ENCODE peak calls at places on chromosomes 13 and 19, in seven cellular contexts. One of them, this sample, is unnamed.

GRCh38 chr19:16419671-16420394 is 51.9 kb downstream of the EPS15L1 start:
- DNase-seq in endothelial cell: no peak
- DNase-seq in lung: no peak
- DNase-seq in transverse colon: no peak
- DNase-seq in OCI-LY7: no peak
- DNase-seq in GM06990: no peak
- DNase-seq in esophagus squamous epithelium: no peak
- DNase-seq in this sample: no peak

GRCh38 chr13:84543976-84544375 is 661.7 kb upstream of the SLITRK1 start:
- DNase-seq in endothelial cell: no peak
- DNase-seq in lung: no peak
- DNase-seq in transverse colon: no peak
- DNase-seq in OCI-LY7: no peak
- DNase-seq in GM06990: no peak
- DNase-seq in esophagus squamous epithelium: no peak
- DNase-seq in this sample: no peak

GRCh38 chr13:41364043-41364442 is 53.0 kb downstream of the NAA16 start:
- DNase-seq in endothelial cell: no peak
- DNase-seq in lung: no peak
- DNase-seq in transverse colon: no peak
- DNase-seq in OCI-LY7: no peak
- DNase-seq in GM06990: no peak
- DNase-seq in esophagus squamous epithelium: no peak
- DNase-seq in this sample: no peak

GRCh38 chr13:112510002-112510780 is 77.8 kb downstream of the TUBGCP3 start:
- DNase-seq in endothelial cell: peak; percentile 53
- DNase-seq in lung: peak; percentile 46
- DNase-seq in transverse colon: no peak
- DNase-seq in OCI-LY7: peak; percentile 24
- DNase-seq in GM06990: no peak
- DNase-seq in esophagus squamous epithelium: no peak
- DNase-seq in this sample: peak; percentile 49

GRCh38 chr19:17751912-17752273 is 616 bp downstream of the FCHO1 start:
- DNase-seq in endothelial cell: no peak
- DNase-seq in lung: no peak
- DNase-seq in transverse colon: no peak
- DNase-seq in OCI-LY7: no peak
- DNase-seq in GM06990: no peak
- DNase-seq in esophagus squamous epithelium: no peak
- DNase-seq in this sample: no peak

GRCh38 chr19:16449330-16449961 is 22.3 kb downstream of the EPS15L1 start:
- DNase-seq in endothelial cell: no peak
- DNase-seq in lung: no peak
- DNase-seq in transverse colon: no peak
- DNase-seq in OCI-LY7: peak; percentile 71
- DNase-seq in GM06990: peak; percentile 72
- DNase-seq in esophagus squamous epithelium: no peak
- DNase-seq in this sample: no peak

GRCh38 chr13:63517376-63517775 is 2101.7 kb upstream of the PCDH20 start:
- DNase-seq in endothelial cell: no peak
- DNase-seq in lung: no peak
- DNase-seq in transverse colon: no peak
- DNase-seq in OCI-LY7: no peak
- DNase-seq in GM06990: no peak
- DNase-seq in esophagus squamous epithelium: no peak
- DNase-seq in this sample: no peak

GRCh38 chr19:18883530-18884304 is 12.2 kb downstream of the CERS1 start:
- DNase-seq in endothelial cell: no peak
- DNase-seq in lung: no peak
- DNase-seq in transverse colon: peak; percentile 62
- DNase-seq in OCI-LY7: no peak
- DNase-seq in GM06990: no peak
- DNase-seq in esophagus squamous epithelium: no peak
- DNase-seq in this sample: no peak

GRCh38 chr13:41311607-41312500 is 787 bp downstream of the NAA16 start:
- DNase-seq in endothelial cell: peak; percentile 48
- DNase-seq in lung: peak; percentile 38
- DNase-seq in transverse colon: peak; percentile 53
- DNase-seq in OCI-LY7: peak; percentile 75
- DNase-seq in GM06990: peak; percentile 72
- DNase-seq in esophagus squamous epithelium: no peak
- DNase-seq in this sample: peak; percentile 50

GRCh38 chr13:45451282-45451681 is 13.5 kb upstream of the COG3 start:
- DNase-seq in endothelial cell: no peak
- DNase-seq in lung: no peak
- DNase-seq in transverse colon: no peak
- DNase-seq in OCI-LY7: no peak
- DNase-seq in GM06990: no peak
- DNase-seq in esophagus squamous epithelium: no peak
- DNase-seq in this sample: no peak

GRCh38 chr13:39527961-39528720 is 74.9 kb downstream of the LHFPL6 start:
- DNase-seq in endothelial cell: no peak
- DNase-seq in lung: no peak
- DNase-seq in transverse colon: no peak
- DNase-seq in OCI-LY7: no peak
- DNase-seq in GM06990: no peak
- DNase-seq in esophagus squamous epithelium: no peak
- DNase-seq in this sample: no peak

GRCh38 chr13:28409648-28410047 is 85.3 kb downstream of the FLT1 start:
- DNase-seq in endothelial cell: no peak
- DNase-seq in lung: no peak
- DNase-seq in transverse colon: no peak
- DNase-seq in OCI-LY7: no peak
- DNase-seq in GM06990: no peak
- DNase-seq in esophagus squamous epithelium: no peak
- DNase-seq in this sample: no peak

GRCh38 chr13:52644108-52644507 is 1.9 kb downstream of the HNRNPA1L2 start:
- DNase-seq in endothelial cell: no peak
- DNase-seq in lung: no peak
- DNase-seq in transverse colon: no peak
- DNase-seq in OCI-LY7: no peak
- DNase-seq in GM06990: no peak
- DNase-seq in esophagus squamous epithelium: no peak
- DNase-seq in this sample: no peak

GRCh38 chr13:44283598-44283997 is 90.0 kb upstream of the SERP2 start:
- DNase-seq in endothelial cell: no peak
- DNase-seq in lung: no peak
- DNase-seq in transverse colon: no peak
- DNase-seq in OCI-LY7: no peak
- DNase-seq in GM06990: no peak
- DNase-seq in esophagus squamous epithelium: no peak
- DNase-seq in this sample: no peak

GRCh38 chr19:33347300-33347699 is 26.2 kb upstream of the CEBPG start:
- DNase-seq in endothelial cell: no peak
- DNase-seq in lung: no peak
- DNase-seq in transverse colon: no peak
- DNase-seq in OCI-LY7: no peak
- DNase-seq in GM06990: no peak
- DNase-seq in esophagus squamous epithelium: no peak
- DNase-seq in this sample: no peak

GRCh38 chr13:76667551-76667950 is 218.7 kb downstream of the KCTD12 start:
- DNase-seq in endothelial cell: no peak
- DNase-seq in lung: no peak
- DNase-seq in transverse colon: no peak
- DNase-seq in OCI-LY7: no peak
- DNase-seq in GM06990: no peak
- DNase-seq in esophagus squamous epithelium: no peak
- DNase-seq in this sample: no peak

GRCh38 chr13:28637714-28638355 is 21.1 kb upstream of the POMP start:
- DNase-seq in endothelial cell: no peak
- DNase-seq in lung: no peak
- DNase-seq in transverse colon: no peak
- DNase-seq in OCI-LY7: peak; percentile 40
- DNase-seq in GM06990: peak; percentile 39
- DNase-seq in esophagus squamous epithelium: no peak
- DNase-seq in this sample: no peak

GRCh38 chr19:30879225-30879624 is 470.0 kb downstream of the TSHZ3 start:
- DNase-seq in endothelial cell: no peak
- DNase-seq in lung: no peak
- DNase-seq in transverse colon: no peak
- DNase-seq in OCI-LY7: no peak
- DNase-seq in GM06990: no peak
- DNase-seq in esophagus squamous epithelium: no peak
- DNase-seq in this sample: no peak

GRCh38 chr13:109357751-109358150 is 428.6 kb downstream of the IRS2 start:
- DNase-seq in endothelial cell: no peak
- DNase-seq in lung: no peak
- DNase-seq in transverse colon: no peak
- DNase-seq in OCI-LY7: no peak
- DNase-seq in GM06990: no peak
- DNase-seq in esophagus squamous epithelium: no peak
- DNase-seq in this sample: no peak

GRCh38 chr13:78602561-78603239 is 652 bp downstream of the POU4F1 start:
- DNase-seq in endothelial cell: no peak
- DNase-seq in lung: no peak
- DNase-seq in transverse colon: no peak
- DNase-seq in OCI-LY7: peak; percentile 23
- DNase-seq in GM06990: peak; percentile 36
- DNase-seq in esophagus squamous epithelium: no peak
- DNase-seq in this sample: no peak

GRCh38 chr13:112106467-112107141 is 39.7 kb downstream of the SOX1 start:
- DNase-seq in endothelial cell: no peak
- DNase-seq in lung: no peak
- DNase-seq in transverse colon: no peak
- DNase-seq in OCI-LY7: no peak
- DNase-seq in GM06990: no peak
- DNase-seq in esophagus squamous epithelium: no peak
- DNase-seq in this sample: no peak

GRCh38 chr13:20494656-20495055 is 31.0 kb downstream of the CRYL1 start:
- DNase-seq in endothelial cell: no peak
- DNase-seq in lung: no peak
- DNase-seq in transverse colon: no peak
- DNase-seq in OCI-LY7: no peak
- DNase-seq in GM06990: no peak
- DNase-seq in esophagus squamous epithelium: no peak
- DNase-seq in this sample: no peak

GRCh38 chr13:110907951-110908898 is 6.6 kb downstream of the ANKRD10 start:
- DNase-seq in endothelial cell: no peak
- DNase-seq in lung: no peak
- DNase-seq in transverse colon: peak; percentile 78
- DNase-seq in OCI-LY7: no peak
- DNase-seq in GM06990: no peak
- DNase-seq in esophagus squamous epithelium: no peak
- DNase-seq in this sample: no peak

GRCh38 chr13:113726961-113727411 is 32.0 kb upstream of the TMEM255B start:
- DNase-seq in endothelial cell: no peak
- DNase-seq in lung: no peak
- DNase-seq in transverse colon: no peak
- DNase-seq in OCI-LY7: no peak
- DNase-seq in GM06990: no peak
- DNase-seq in esophagus squamous epithelium: no peak
- DNase-seq in this sample: no peak
- TF ChIP-seq CTCF in endothelial cell: no peak
- TF ChIP-seq CTCF in lung: no peak
- TF ChIP-seq CTCF in transverse colon: no peak
- TF ChIP-seq CTCF in OCI-LY7: no peak
- TF ChIP-seq CTCF in GM06990: no peak
- TF ChIP-seq CTCF in esophagus squamous epithelium: no peak
- TF ChIP-seq CTCF in this sample: no peak

DNA sequence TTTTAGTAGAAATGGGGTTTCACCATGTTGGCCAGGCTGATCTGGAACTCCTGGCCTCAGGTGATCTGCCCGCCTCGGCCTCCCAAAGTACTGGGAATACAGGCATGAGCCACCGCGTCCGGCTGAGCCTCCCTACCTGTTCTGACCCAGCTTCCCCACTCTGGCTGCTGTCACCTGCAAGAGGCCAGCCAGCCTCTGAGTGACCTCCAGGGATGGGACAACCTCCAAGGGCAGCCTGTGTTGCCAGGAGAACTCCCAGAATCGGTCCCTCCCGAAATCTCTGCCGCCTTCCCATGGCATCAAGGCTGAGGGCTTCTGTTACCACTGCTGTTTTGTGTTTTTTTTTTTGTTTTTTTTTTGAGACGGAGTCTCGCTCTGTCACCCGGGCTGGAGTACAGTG is 11.3 kb downstream of the CERS4 start:
- DNase-seq in endothelial cell: no peak
- DNase-seq in lung: no peak
- DNase-seq in transverse colon: no peak
- DNase-seq in OCI-LY7: no peak
- DNase-seq in GM06990: no peak
- DNase-seq in esophagus squamous epithelium: no peak
- DNase-seq in this sample: no peak
- TF ChIP-seq CTCF in endothelial cell: no peak
- TF ChIP-seq CTCF in lung: no peak
- TF ChIP-seq CTCF in transverse colon: no peak
- TF ChIP-seq CTCF in OCI-LY7: no peak
- TF ChIP-seq CTCF in GM06990: no peak
- TF ChIP-seq CTCF in esophagus squamous epithelium: no peak
- TF ChIP-seq CTCF in this sample: no peak

DNA sequence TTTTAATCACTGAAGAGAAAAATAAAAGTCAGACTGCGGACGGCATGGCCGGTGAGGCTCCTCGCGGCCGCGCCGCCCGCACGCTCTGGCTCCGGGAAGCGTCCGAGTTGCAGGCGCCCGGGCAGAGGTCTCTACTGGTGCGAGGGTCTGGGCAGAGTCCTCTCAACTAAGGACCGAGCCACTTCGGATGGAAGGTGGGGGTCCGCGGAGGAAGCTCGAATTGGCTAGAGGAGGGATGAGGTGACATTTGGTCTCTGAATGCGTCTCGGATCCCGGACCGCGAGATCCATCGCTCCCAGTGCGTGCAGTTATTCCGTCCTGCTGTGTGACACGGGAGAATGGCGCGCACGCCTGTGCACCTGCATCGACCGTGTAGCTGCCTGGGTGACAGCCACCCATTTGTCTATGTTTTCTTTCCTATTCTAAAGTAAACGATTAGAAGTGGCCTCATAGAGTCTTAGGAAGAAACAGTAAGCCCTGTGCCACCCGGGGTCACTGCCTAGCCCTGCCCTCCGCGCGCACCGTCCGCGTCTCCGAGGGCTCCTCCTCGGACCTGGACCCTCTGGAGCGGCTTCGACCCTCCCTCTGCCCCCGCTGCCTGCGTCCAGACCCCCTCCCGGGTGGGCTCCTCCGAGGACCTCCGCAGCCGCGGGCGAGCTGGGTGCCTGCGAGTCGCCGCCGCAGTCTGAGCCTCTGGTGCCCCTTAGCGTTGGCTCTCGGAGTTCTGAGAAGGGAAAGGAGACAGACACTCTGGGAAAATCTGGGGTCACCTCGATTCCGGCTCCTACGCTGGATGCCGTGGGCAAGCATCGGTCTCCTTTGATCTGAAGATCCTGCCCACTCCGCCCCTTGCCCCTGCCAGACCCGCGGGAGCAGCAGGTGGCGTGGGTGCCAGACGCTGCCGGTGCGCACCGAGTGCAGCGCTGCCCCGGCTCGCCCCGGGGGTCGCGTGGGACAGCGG is 347.4 kb downstream of the LIG4 start:
- DNase-seq in endothelial cell: peak; percentile 68
- DNase-seq in lung: no peak
- DNase-seq in transverse colon: no peak
- DNase-seq in OCI-LY7: no peak
- DNase-seq in GM06990: no peak
- DNase-seq in esophagus squamous epithelium: no peak
- DNase-seq in this sample: peak; percentile 86
- TF ChIP-seq CTCF in endothelial cell: no peak
- TF ChIP-seq CTCF in lung: no peak
- TF ChIP-seq CTCF in transverse colon: no peak
- TF ChIP-seq CTCF in OCI-LY7: no peak
- TF ChIP-seq CTCF in GM06990: no peak
- TF ChIP-seq CTCF in esophagus squamous epithelium: no peak
- TF ChIP-seq CTCF in this sample: no peak

GRCh38 chr13:94112731-94113130 is 366.8 kb downstream of the DCT start:
- DNase-seq in endothelial cell: no peak
- DNase-seq in lung: no peak
- DNase-seq in transverse colon: no peak
- DNase-seq in OCI-LY7: no peak
- DNase-seq in GM06990: no peak
- DNase-seq in esophagus squamous epithelium: no peak
- DNase-seq in this sample: no peak
- TF ChIP-seq CTCF in endothelial cell: no peak
- TF ChIP-seq CTCF in lung: no peak
- TF ChIP-seq CTCF in transverse colon: no peak
- TF ChIP-seq CTCF in OCI-LY7: no peak
- TF ChIP-seq CTCF in GM06990: no peak
- TF ChIP-seq CTCF in esophagus squamous epithelium: no peak
- TF ChIP-seq CTCF in this sample: no peak

This sample was measured in glutamatergic neuron.